ENCODE peak calls at places on chromosomes 12 and 14, in ten cellular contexts. One of them, this sample, is unnamed.
A peak's percentile ranks its signal among the peaks of the same experiment; 100 is the strongest.

GRCh38 chr12:101925352-101925751 is 48.0 kb downstream of the DRAM1 start:
- DNase-seq in prostate gland: no peak
- DNase-seq in GM23338: no peak
- DNase-seq in HCT116: no peak
- DNase-seq in Panc1: no peak
- DNase-seq in upper lobe of left lung: peak; percentile 65
- DNase-seq in K562: no peak
- DNase-seq in H1: no peak
- DNase-seq in stomach: peak; percentile 39
- DNase-seq in breast epithelium: no peak
- DNase-seq in this sample: no peak

GRCh38 chr14:75298187-75298985 is 19.8 kb downstream of the FOS start:
- DNase-seq in prostate gland: no peak
- DNase-seq in GM23338: no peak
- DNase-seq in breast epithelium: no peak
- DNase-seq in K562: peak; percentile 13
- DNase-seq in stomach: peak; percentile 55
- DNase-seq in HCT116: no peak
- DNase-seq in H1: no peak
- DNase-seq in upper lobe of left lung: peak; percentile 90
- DNase-seq in Panc1: no peak
- DNase-seq in this sample: no peak

GRCh38 chr12:70007687-70008086 is 182.7 kb downstream of the MYRFL start:
- DNase-seq in breast epithelium: no peak
- DNase-seq in GM23338: no peak
- DNase-seq in prostate gland: no peak
- DNase-seq in HCT116: no peak
- DNase-seq in K562: no peak
- DNase-seq in Panc1: no peak
- DNase-seq in H1: no peak
- DNase-seq in upper lobe of left lung: no peak
- DNase-seq in stomach: no peak
- DNase-seq in this sample: no peak

GRCh38 chr14:34023824-34024767 is 73.2 kb upstream of the EGLN3 start:
- DNase-seq in H1: no peak
- DNase-seq in prostate gland: no peak
- DNase-seq in stomach: no peak
- DNase-seq in upper lobe of left lung: no peak
- DNase-seq in HCT116: peak; percentile 2
- DNase-seq in Panc1: no peak
- DNase-seq in GM23338: peak; percentile 32
- DNase-seq in breast epithelium: no peak
- DNase-seq in K562: no peak
- DNase-seq in this sample: no peak

GRCh38 chr12:58712981-58713380 is 207.3 kb downstream of the LRIG3 start:
- DNase-seq in breast epithelium: no peak
- DNase-seq in HCT116: no peak
- DNase-seq in K562: no peak
- DNase-seq in Panc1: no peak
- DNase-seq in stomach: no peak
- DNase-seq in prostate gland: no peak
- DNase-seq in H1: no peak
- DNase-seq in GM23338: no peak
- DNase-seq in upper lobe of left lung: no peak
- DNase-seq in this sample: no peak

GRCh38 chr14:54003064-54003463 is 46.4 kb upstream of the BMP4 start:
- DNase-seq in GM23338: no peak
- DNase-seq in H1: no peak
- DNase-seq in Panc1: no peak
- DNase-seq in upper lobe of left lung: no peak
- DNase-seq in stomach: no peak
- DNase-seq in K562: no peak
- DNase-seq in HCT116: no peak
- DNase-seq in prostate gland: no peak
- DNase-seq in breast epithelium: no peak
- DNase-seq in this sample: no peak

GRCh38 chr14:104873380-104874055 is 8.4 kb downstream of the CEP170B start:
- DNase-seq in stomach: no peak
- DNase-seq in K562: no peak
- DNase-seq in H1: no peak
- DNase-seq in GM23338: no peak
- DNase-seq in Panc1: no peak
- DNase-seq in HCT116: no peak
- DNase-seq in breast epithelium: no peak
- DNase-seq in upper lobe of left lung: no peak
- DNase-seq in prostate gland: no peak
- DNase-seq in this sample: no peak

GRCh38 chr14:64971452-64971889 is 665 bp downstream of the RAB15 start:
- DNase-seq in prostate gland: no peak
- DNase-seq in upper lobe of left lung: no peak
- DNase-seq in stomach: no peak
- DNase-seq in HCT116: no peak
- DNase-seq in H1: no peak
- DNase-seq in GM23338: peak; percentile 38
- DNase-seq in K562: no peak
- DNase-seq in breast epithelium: no peak
- DNase-seq in Panc1: no peak
- DNase-seq in this sample: no peak

GRCh38 chr14:24058951-24059475 is 7.2 kb downstream of the CARMIL3 start:
- DNase-seq in stomach: no peak
- DNase-seq in Panc1: no peak
- DNase-seq in prostate gland: no peak
- DNase-seq in H1: no peak
- DNase-seq in HCT116: no peak
- DNase-seq in K562: no peak
- DNase-seq in upper lobe of left lung: no peak
- DNase-seq in GM23338: peak; percentile 26
- DNase-seq in breast epithelium: no peak
- DNase-seq in this sample: no peak

GRCh38 chr12:67618303-67618702 is 30.2 kb upstream of the DYRK2 start:
- DNase-seq in HCT116: no peak
- DNase-seq in K562: no peak
- DNase-seq in breast epithelium: no peak
- DNase-seq in H1: no peak
- DNase-seq in stomach: no peak
- DNase-seq in prostate gland: no peak
- DNase-seq in upper lobe of left lung: no peak
- DNase-seq in GM23338: no peak
- DNase-seq in Panc1: no peak
- DNase-seq in this sample: no peak

GRCh38 chr14:101508196-101508947 is 52.9 kb upstream of the DIO3 start:
- DNase-seq in Panc1: no peak
- DNase-seq in breast epithelium: peak; percentile 20
- DNase-seq in upper lobe of left lung: peak; percentile 10
- DNase-seq in prostate gland: no peak
- DNase-seq in K562: no peak
- DNase-seq in H1: no peak
- DNase-seq in stomach: no peak
- DNase-seq in HCT116: no peak
- DNase-seq in GM23338: no peak
- DNase-seq in this sample: no peak

GRCh38 chr12:118016424-118017264 is at the start of gene RFC5:
- DNase-seq in GM23338: peak; percentile 100
- DNase-seq in Panc1: peak; percentile 74
- DNase-seq in upper lobe of left lung: peak; percentile 98
- DNase-seq in prostate gland: peak; percentile 97
- DNase-seq in stomach: peak; percentile 99
- DNase-seq in H1: peak; percentile 94
- DNase-seq in breast epithelium: peak; percentile 98
- DNase-seq in K562: peak; percentile 99
- DNase-seq in HCT116: peak; percentile 92
- DNase-seq in this sample: peak; percentile 94
- TF ChIP-seq POLR2AphosphoS5 in GM23338: peak; percentile 96
- TF ChIP-seq POLR2AphosphoS5 in Panc1: peak; percentile 81
- TF ChIP-seq POLR2AphosphoS5 in upper lobe of left lung: peak; percentile 63
- TF ChIP-seq POLR2AphosphoS5 in prostate gland: peak; percentile 92
- TF ChIP-seq POLR2AphosphoS5 in stomach: peak; percentile 5
- TF ChIP-seq POLR2AphosphoS5 in H1: peak; percentile 90
- TF ChIP-seq POLR2AphosphoS5 in breast epithelium: peak; percentile 62
- TF ChIP-seq POLR2AphosphoS5 in K562: peak; percentile 91
- TF ChIP-seq POLR2AphosphoS5 in HCT116: peak; percentile 89
- TF ChIP-seq POLR2AphosphoS5 in this sample: peak; percentile 69

DNA sequence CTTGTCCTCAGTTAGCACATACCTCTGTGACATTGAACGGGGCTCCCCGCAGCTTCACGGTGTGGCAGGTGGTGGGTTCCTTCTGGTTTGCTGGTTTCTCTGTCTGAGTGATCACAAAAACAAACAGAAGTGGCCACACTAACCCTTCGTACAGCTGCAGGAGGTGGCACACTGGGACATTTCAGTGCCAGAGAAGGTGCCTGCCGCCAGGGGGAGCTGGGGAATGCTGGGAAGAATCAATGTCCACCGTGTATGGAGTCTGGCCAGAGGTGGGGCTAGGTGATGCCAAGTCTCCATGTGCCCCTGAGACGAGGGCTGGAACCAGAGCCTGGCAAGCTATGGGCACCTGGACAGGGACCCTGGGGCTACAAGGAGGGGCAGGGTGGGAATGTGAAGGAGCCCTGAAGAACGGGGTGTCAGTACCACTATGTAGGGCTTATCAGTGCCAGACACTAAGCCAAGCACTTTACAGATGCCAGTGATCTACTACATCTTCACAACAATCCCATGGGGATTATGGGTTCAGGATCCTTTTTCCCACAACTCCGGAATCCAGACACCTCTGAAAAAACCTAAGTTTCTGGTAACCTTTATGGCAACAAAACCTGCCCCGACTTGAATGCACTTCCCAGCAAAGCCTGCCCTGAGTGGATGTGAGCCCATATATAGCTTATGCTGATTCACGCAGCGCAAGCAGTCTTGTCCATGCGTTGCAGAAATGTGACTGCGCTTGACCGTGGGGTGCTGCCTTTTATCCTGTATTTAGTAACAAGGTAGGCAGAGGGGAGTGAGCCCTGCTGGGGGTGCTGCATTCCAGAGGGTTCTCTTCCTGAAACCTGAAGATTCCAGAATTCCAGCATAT is 10.8 kb downstream of the RBM19 start:
- DNase-seq in breast epithelium: no peak
- DNase-seq in H1: no peak
- DNase-seq in K562: peak; percentile 37
- DNase-seq in upper lobe of left lung: no peak
- DNase-seq in Panc1: no peak
- DNase-seq in prostate gland: no peak
- DNase-seq in HCT116: peak; percentile 16
- DNase-seq in stomach: peak; percentile 30
- DNase-seq in GM23338: peak; percentile 69
- DNase-seq in this sample: no peak
- H3K4me1 ChIP-seq in breast epithelium: no peaks in the 10 kb centered on the region
- H3K4me1 ChIP-seq in H1: no peaks in the 10 kb centered on the region
- H3K4me1 ChIP-seq in K562: no peaks in the 10 kb centered on the region
- H3K4me1 ChIP-seq in upper lobe of left lung: no peaks in the 10 kb centered on the region
- H3K4me1 ChIP-seq in Panc1: no peaks in the 10 kb centered on the region
- H3K4me1 ChIP-seq in prostate gland: no peaks in the 10 kb centered on the region
- H3K4me1 ChIP-seq in HCT116: no peaks in the 10 kb centered on the region
- H3K4me1 ChIP-seq in stomach: no peaks in the 10 kb centered on the region
- H3K4me1 ChIP-seq in GM23338: no peaks in the 10 kb centered on the region
- H3K4me1 ChIP-seq in this sample: no peaks in the 10 kb centered on the region

DNA sequence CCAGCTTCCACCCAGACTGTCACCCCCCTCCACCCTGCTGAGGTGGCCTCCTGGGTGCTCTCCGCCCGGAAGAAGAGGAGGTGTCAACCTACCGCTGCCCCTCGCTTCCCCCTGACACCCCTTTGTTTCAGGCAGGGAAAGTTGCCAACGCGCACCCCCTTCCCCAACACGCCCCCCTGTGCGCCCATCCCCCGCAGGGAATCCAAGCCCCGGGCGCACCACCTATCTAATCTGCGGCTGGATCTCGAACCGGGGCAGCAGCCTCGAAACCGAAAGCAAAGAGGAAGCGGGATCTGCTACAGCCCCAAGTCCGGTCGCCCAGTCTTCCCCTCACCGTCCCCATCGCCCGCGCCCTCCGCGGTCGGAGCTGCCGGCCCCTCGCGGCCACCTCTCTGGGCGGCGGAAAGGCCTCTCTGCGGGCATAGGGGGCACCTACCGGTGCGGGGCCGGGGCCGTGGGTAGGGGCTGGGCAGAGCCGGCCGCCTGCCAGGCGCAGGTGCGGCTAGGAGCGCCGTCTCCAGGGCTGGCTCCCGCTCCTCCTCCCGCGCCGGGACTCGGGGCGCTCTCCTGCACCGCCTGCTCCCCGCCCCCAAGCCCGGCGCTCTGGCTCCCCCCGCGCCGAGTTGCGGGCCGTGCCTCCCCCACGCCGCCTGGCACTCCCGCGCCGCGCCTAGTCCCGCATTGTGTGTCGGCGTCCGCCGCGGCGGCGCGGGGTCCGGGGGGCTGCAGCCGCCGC is 18.3 kb upstream of the PLEKHH1 start:
- DNase-seq in H1: no peak
- DNase-seq in prostate gland: no peak
- DNase-seq in stomach: peak; percentile 50
- DNase-seq in K562: peak; percentile 59
- DNase-seq in breast epithelium: no peak
- DNase-seq in HCT116: no peak
- DNase-seq in upper lobe of left lung: peak; percentile 53
- DNase-seq in GM23338: peak; percentile 66
- DNase-seq in Panc1: no peak
- DNase-seq in this sample: no peak
- H3K27ac ChIP-seq in H1: no peak overlapping the region
- H3K27ac ChIP-seq in prostate gland: peak overlapping the region; percentile 79
- H3K27ac ChIP-seq in stomach: peak overlapping the region; percentile 71
- H3K27ac ChIP-seq in K562: no peak overlapping the region
- H3K27ac ChIP-seq in breast epithelium: peak overlapping the region; percentile 90
- H3K27ac ChIP-seq in HCT116: no peak overlapping the region
- H3K27ac ChIP-seq in upper lobe of left lung: peak overlapping the region; percentile 82
- H3K27ac ChIP-seq in GM23338: no peak overlapping the region
- H3K27ac ChIP-seq in Panc1: no peak overlapping the region
- H3K27ac ChIP-seq in this sample: peak overlapping the region; percentile 68

GRCh38 chr14:61322799-61323290 is 1.5 kb downstream of the PRKCH start:
- DNase-seq in prostate gland: peak; percentile 53
- DNase-seq in K562: no peak
- DNase-seq in GM23338: peak; percentile 15
- DNase-seq in stomach: no peak
- DNase-seq in breast epithelium: no peak
- DNase-seq in HCT116: peak; percentile 66
- DNase-seq in Panc1: no peak
- DNase-seq in upper lobe of left lung: peak; percentile 56
- DNase-seq in H1: no peak
- DNase-seq in this sample: no peak

GRCh38 chr14:61322011-61322798 is 826 bp downstream of the PRKCH start:
- DNase-seq in GM23338: peak; percentile 43
- DNase-seq in breast epithelium: peak; percentile 81
- DNase-seq in HCT116: no peak
- DNase-seq in prostate gland: peak; percentile 78
- DNase-seq in Panc1: no peak
- DNase-seq in stomach: peak; percentile 73
- DNase-seq in H1: no peak
- DNase-seq in upper lobe of left lung: peak; percentile 83
- DNase-seq in K562: no peak
- DNase-seq in this sample: no peak

GRCh38 chr14:61319706-61320105 is 1.7 kb upstream of the PRKCH start:
- DNase-seq in Panc1: no peak
- DNase-seq in HCT116: no peak
- DNase-seq in H1: no peak
- DNase-seq in K562: no peak
- DNase-seq in stomach: no peak
- DNase-seq in prostate gland: no peak
- DNase-seq in GM23338: no peak
- DNase-seq in breast epithelium: no peak
- DNase-seq in upper lobe of left lung: no peak
- DNase-seq in this sample: no peak

GRCh38 chr14:61320806-61321384 is 484 bp upstream of the PRKCH start:
- DNase-seq in HCT116: no peak
- DNase-seq in prostate gland: peak; percentile 72
- DNase-seq in GM23338: peak; percentile 18
- DNase-seq in H1: no peak
- DNase-seq in stomach: no peak
- DNase-seq in breast epithelium: peak; percentile 54
- DNase-seq in upper lobe of left lung: no peak
- DNase-seq in K562: no peak
- DNase-seq in Panc1: no peak
- DNase-seq in this sample: no peak

GRCh38 chr14:61321385-61322010 is at the start of gene PRKCH:
- DNase-seq in upper lobe of left lung: peak; percentile 89
- DNase-seq in breast epithelium: peak; percentile 89
- DNase-seq in Panc1: no peak
- DNase-seq in H1: peak; percentile 36
- DNase-seq in K562: peak; percentile 64
- DNase-seq in prostate gland: peak; percentile 93
- DNase-seq in HCT116: peak; percentile 54
- DNase-seq in GM23338: peak; percentile 82
- DNase-seq in stomach: peak; percentile 76
- DNase-seq in this sample: no peak
- TF ChIP-seq POLR2AphosphoS5 in upper lobe of left lung: peak; percentile 66
- TF ChIP-seq POLR2AphosphoS5 in breast epithelium: no peak
- TF ChIP-seq POLR2AphosphoS5 in Panc1: no peak
- TF ChIP-seq POLR2AphosphoS5 in H1: no peak
- TF ChIP-seq POLR2AphosphoS5 in K562: no peak
- TF ChIP-seq POLR2AphosphoS5 in prostate gland: peak; percentile 63
- TF ChIP-seq POLR2AphosphoS5 in HCT116: peak; percentile 46
- TF ChIP-seq POLR2AphosphoS5 in GM23338: no peak
- TF ChIP-seq POLR2AphosphoS5 in stomach: no peak
- TF ChIP-seq POLR2AphosphoS5 in this sample: peak; percentile 47